ENCODE peak calls at places on chromosomes 2 and 18, in seven cellular contexts. N, E, L, R, D, M and C are unnamed samples.
A peak's percentile ranks its signal among the peaks of the same experiment; 100 is the strongest.

GRCh38 chr18:31244737-31245432 is 73.1 kb upstream of the DSG1 start:
- DNase-seq in M (no peak), R (no peak), D (no peak), L (no peak), E (no peak), N (peak; percentile 28), C (no peak)

GRCh38 chr2:239395524-239395923 is 5.3 kb downstream of the HDAC4 start:
- DNase-seq in D (no peak), L (no peak), E (no peak), R (peak; percentile 28), M (no peak), N (no peak), C (peak; percentile 65)

GRCh38 chr2:98592565-98592964 is 15.7 kb downstream of the COA5 start:
- DNase-seq in D (no peak), M (no peak), R (no peak), N (no peak), E (no peak), L (no peak), C (no peak)

GRCh38 chr2:22904126-22904684 is 480.8 kb upstream of the KLHL29 start:
- DNase-seq in L (no peak), D (peak; percentile 58), M (no peak), R (no peak), N (peak; percentile 79), E (peak; percentile 46), C (peak; percentile 4)

GRCh38 chr18:10971717-10972116 is 177.7 kb downstream of the PIEZO2 start:
- DNase-seq in D (no peak), M (no peak), E (no peak), R (no peak), L (no peak), N (no peak), C (no peak)

GRCh38 chr2:227127236-227127635 is 36.8 kb downstream of the COL4A4 start:
- DNase-seq in D (no peak), N (peak; percentile 37), M (no peak), R (no peak), E (no peak), L (no peak), C (no peak)

GRCh38 chr2:120497261-120497977 is 151.5 kb downstream of the INHBB start:
- DNase-seq in M (no peak), R (no peak), L (no peak), N (no peak), E (no peak), D (no peak), C (no peak)

GRCh38 chr2:183927367-183928355 is 670.7 kb upstream of the ZNF804A start:
- DNase-seq in M (no peak), N (no peak), D (no peak), E (no peak), L (no peak), R (no peak), C (no peak)

GRCh38 chr2:2879776-2880175 is 497.8 kb downstream of the EIPR1 start:
- DNase-seq in E (no peak), N (no peak), M (no peak), L (no peak), D (no peak), R (no peak), C (no peak)

GRCh38 chr2:7730449-7730848 is 813.2 kb downstream of the RNF144A start:
- DNase-seq in E (no peak), R (no peak), M (no peak), D (peak; percentile 69), L (no peak), N (no peak), C (no peak)